ENCODE peak calls at places on chromosomes 7 and 10, in eight cellular contexts. Q is KBM-7; H is T follicular helper cell; G is activated CD8-positive, alpha-beta memory T cell treated with anti-CD3 and anti-CD28 coated beads, Interleukin-2, amount 50 U/mL, for 4 hours; N is heart right ventricle; A is Caki2; X is ACHN; I is cardiac fibroblast. D is an unnamed sample.

GRCh38 chr10:114517681-114518250 is 113.5 kb upstream of the AFAP1L2 start:
- DNase-seq in I (no peak), Q (no peak), A (no peak), X (no peak), N (no peak), G (no peak), H (no peak), D (no peak)

GRCh38 chr7:151109094-151110048 is 23.1 kb downstream of the AGAP3 start:
- DNase-seq in N (no peak), G (no peak), I (peak; percentile 49), X (no peak), H (no peak), A (no peak), Q (no peak), D (no peak)

GRCh38 chr7:55132890-55133551 is 114.2 kb downstream of the EGFR start:
- DNase-seq in H (no peak), Q (no peak), A (peak; percentile 99), X (peak; percentile 100), G (no peak), N (no peak), I (peak; percentile 99), D (no peak)

GRCh38 chr10:43186150-43186549 is 47.9 kb downstream of the CSGALNACT2 start:
- DNase-seq in X (no peak), A (no peak), I (no peak), N (no peak), Q (no peak), G (no peak), H (no peak), D (no peak)

GRCh38 chr7:137934941-137935848 is 66.7 kb downstream of the CREB3L2 start:
- DNase-seq in H (no peak), G (no peak), I (no peak), X (no peak), A (no peak), Q (peak; percentile 31), N (no peak), D (no peak)

GRCh38 chr10:108445746-108446145 is 1281.2 kb upstream of the SORCS1 start:
- DNase-seq in Q (no peak), I (no peak), N (no peak), X (no peak), A (no peak), G (no peak), H (no peak), D (no peak)

GRCh38 chr7:113764401-113765035 is 154.3 kb downstream of the PPP1R3A start:
- DNase-seq in H (no peak), X (no peak), A (no peak), Q (no peak), I (no peak), N (no peak), G (no peak), D (no peak)

GRCh38 chr10:124508907-124509454 is 47.4 kb downstream of the LHPP start:
- DNase-seq in X (no peak), G (no peak), I (no peak), H (no peak), Q (no peak), N (no peak), A (no peak), D (no peak)